ENCODE peak calls at places on chromosome 21, in ten cellular contexts. R is A673; N is stomach; O is CD8-positive, alpha-beta memory T cell; K is Karpas-422; W is body of pancreas; X is bronchial epithelial cell; I is hepatocyte; E is GM12878; B is IMR-90. F is an unnamed sample. For H3K36me3, the result is how much of the 10 kb centered on the place peaks cover.

GRCh38 chr21:14451520-14451919 is 68.6 kb upstream of the HSPA13 start:
- DNase-seq in W (no peak), E (no peak), X (no peak), N (no peak), I (no peak), R (no peak), O (no peak), B (no peak), K (no peak), F (no peak)

GRCh38 chr21:42471716-42472330 is 24.2 kb downstream of the RSPH1 start:
- DNase-seq in O (no peak), X (no peak), B (no peak), N (no peak), K (no peak), W (no peak), R (no peak), I (no peak), E (no peak), F (no peak)

GRCh38 chr21:37562920-37563640 is 196.5 kb downstream of the DYRK1A start:
- DNase-seq in R (no peak), I (no peak), W (peak), N (no peak), K (no peak), E (no peak), O (no peak), X (no peak), B (no peak), F (no peak)

GRCh38 chr21:17866590-17866989 is 47.4 kb upstream of the C21orf91 start:
- DNase-seq in N (no peak), R (no peak), B (no peak), W (no peak), E (no peak), I (no peak), X (no peak), K (no peak), O (no peak), F (no peak)

GRCh38 chr21:33380483-33380998 is 22.7 kb upstream of the IFNGR2 start:
- DNase-seq in W (peak), R (peak), E (peak), O (peak), B (peak), N (peak), X (peak), I (peak), K (peak), F (peak)

GRCh38 chr21:45257673-45258341 is 29.9 kb downstream of the POFUT2 start:
- DNase-seq in K (no peak), I (no peak), W (no peak), O (no peak), E (no peak), X (no peak), R (peak), B (no peak), N (no peak), F (no peak)

GRCh38 chr21:42746593-42747266 is 93.3 kb downstream of the PDE9A start:
- DNase-seq in E (no peak), R (no peak), I (no peak), K (no peak), B (no peak), X (no peak), W (no peak), O (peak), N (peak), F (no peak)

GRCh38 chr21:30345014-30345413 is 3.4 kb downstream of the KRTAP23-1 start:
- DNase-seq in N (no peak), W (no peak), K (no peak), R (no peak), E (no peak), X (no peak), B (no peak), I (no peak), O (no peak), F (no peak)

GRCh38 chr21:36773111-36773510 is 74.2 kb downstream of the SIM2 start:
- DNase-seq in N (peak), X (peak), B (peak), R (no peak), E (no peak), W (peak), O (no peak), K (no peak), I (peak), F (peak)

GRCh38 chr21:35751171-35751570 is 309.2 kb downstream of the SETD4 start:
- DNase-seq in K (no peak), I (no peak), E (no peak), X (no peak), O (no peak), N (no peak), B (no peak), W (no peak), R (no peak), F (no peak)

GRCh38 chr21:42361286-42361685 is 5.0 kb downstream of the TFF1 start:
- DNase-seq in K (no peak), R (no peak), O (no peak), E (no peak), B (no peak), N (no peak), I (no peak), W (no peak), X (no peak), F (no peak)

GRCh38 chr21:35779690-35780570 is 280.4 kb downstream of the SETD4 start:
- DNase-seq in O (no peak), N (no peak), X (peak), K (no peak), I (no peak), B (peak), R (no peak), W (peak), E (no peak), F (peak)

GRCh38 chr21:28069446-28069845 is 923.2 kb downstream of the LTN1 start:
- DNase-seq in B (peak), X (peak), K (no peak), R (no peak), O (no peak), I (no peak), N (no peak), W (no peak), E (no peak), F (no peak)

GRCh38 chr21:14120091-14120734 is 90.5 kb downstream of the LIPI start:
- DNase-seq in O (no peak), N (peak), K (peak), I (peak), B (peak), R (peak), E (peak), W (peak), X (peak), F (peak)

GRCh38 chr21:38306833-38307232 is 50.0 kb downstream of the KCNJ15 start:
- DNase-seq in N (no peak), I (peak), X (peak), W (no peak), E (no peak), O (no peak), K (no peak), R (no peak), B (peak), F (peak)

GRCh38 chr21:35249636-35250035 is 200.5 kb upstream of the RUNX1 start:
- DNase-seq in W (peak), K (no peak), I (no peak), E (no peak), X (peak), B (no peak), O (no peak), R (no peak), N (no peak), F (no peak)

GRCh38 chr21:36917487-36918158 is 48.8 kb downstream of the HLCS start:
- DNase-seq in R (peak), B (peak), I (peak), E (no peak), O (no peak), X (peak), N (peak), W (peak), K (no peak), F (peak)

GRCh38 chr21:41641821-41642368 is 125.0 kb downstream of the RIPK4 start:
- DNase-seq in N (no peak), R (no peak), B (peak), K (no peak), W (peak), X (peak), E (no peak), I (peak), O (no peak), F (peak)

GRCh38 chr21:21165063-21165645 is 166.9 kb downstream of the NCAM2 start:
- DNase-seq in E (no peak), R (no peak), I (no peak), W (no peak), B (peak), O (no peak), K (no peak), N (no peak), X (no peak), F (peak)

GRCh38 chr21:45270306-45270821 is 17.3 kb downstream of the POFUT2 start:
- DNase-seq in W (no peak), K (no peak), E (no peak), I (no peak), B (no peak), N (peak), R (peak), O (no peak), X (no peak), F (no peak)

GRCh38 chr21:21158376-21158918 is 160.2 kb downstream of the NCAM2 start:
- DNase-seq in O (no peak), R (no peak), X (no peak), N (no peak), E (no peak), I (no peak), B (no peak), W (no peak), K (no peak), F (no peak)

GRCh38 chr21:21101911-21102310 is 103.7 kb downstream of the NCAM2 start:
- DNase-seq in N (no peak), R (peak), O (no peak), W (no peak), K (peak), E (no peak), B (peak), I (peak), X (peak), F (peak)

GRCh38 chr21:37758997-37759396 is 157.3 kb downstream of the KCNJ6 start:
- DNase-seq in E (no peak), O (no peak), N (peak), X (peak), K (peak), I (peak), B (peak), W (peak), R (no peak), F (peak)

GRCh38 chr21:42427809-42428419 is 24.2 kb downstream of the UBASH3A start:
- DNase-seq in E (no peak), B (no peak), R (no peak), W (no peak), X (no peak), O (no peak), N (no peak), I (no peak), K (no peak), F (no peak)

GRCh38 chr21:36237441-36237840 is 80.8 kb downstream of the DOP1B start:
- DNase-seq in K (peak), O (no peak), W (no peak), B (no peak), E (no peak), X (peak), I (no peak), R (no peak), N (no peak), F (no peak)

GRCh38 chr21:38170705-38171682 is 85.8 kb upstream of the KCNJ15 start:
- DNase-seq in B (peak), E (no peak), X (peak), K (no peak), O (no peak), N (peak), W (no peak), R (no peak), I (no peak), F (no peak)

GRCh38 chr21:17646790-17647189 is 34.1 kb upstream of the BTG3 start:
- DNase-seq in X (no peak), N (no peak), K (no peak), E (no peak), I (no peak), R (no peak), B (no peak), W (no peak), O (no peak), F (no peak)

GRCh38 chr21:29233611-29234540 is 64.8 kb upstream of the BACH1 start:
- DNase-seq in O (no peak), N (no peak), E (peak), W (no peak), I (no peak), K (no peak), X (peak), B (no peak), R (no peak), F (no peak)

GRCh38 chr21:35138665-35139381 is 89.7 kb upstream of the RUNX1 start:
- DNase-seq in B (peak), K (no peak), W (no peak), X (peak), R (peak), E (no peak), N (no peak), O (peak), I (peak), F (peak)

GRCh38 chr21:26965567-26966359 is 1.1 kb downstream of the ADAMTS5 start:
- DNase-seq in O (no peak), W (peak), E (no peak), N (peak), B (peak), I (peak), R (no peak), K (no peak), X (no peak), F (peak)

GRCh38 chr21:34122047-34122446 is 48.7 kb downstream of the MRPS6 start:
- DNase-seq in E (no peak), I (no peak), B (no peak), K (peak), R (no peak), W (peak), N (peak), X (no peak), O (no peak), F (no peak)

GRCh38 chr21:45357436-45358260 is 47.3 kb upstream of the COL18A1 start:
- DNase-seq in I (peak), O (no peak), X (no peak), N (peak), K (no peak), B (no peak), W (peak), E (no peak), R (no peak), F (no peak)

GRCh38 chr21:23488245-23488644 is 2119.0 kb downstream of the MRPL39 start:
- DNase-seq in R (no peak), W (no peak), N (no peak), K (no peak), E (no peak), I (no peak), X (no peak), B (no peak), O (no peak), F (no peak)

DNA sequence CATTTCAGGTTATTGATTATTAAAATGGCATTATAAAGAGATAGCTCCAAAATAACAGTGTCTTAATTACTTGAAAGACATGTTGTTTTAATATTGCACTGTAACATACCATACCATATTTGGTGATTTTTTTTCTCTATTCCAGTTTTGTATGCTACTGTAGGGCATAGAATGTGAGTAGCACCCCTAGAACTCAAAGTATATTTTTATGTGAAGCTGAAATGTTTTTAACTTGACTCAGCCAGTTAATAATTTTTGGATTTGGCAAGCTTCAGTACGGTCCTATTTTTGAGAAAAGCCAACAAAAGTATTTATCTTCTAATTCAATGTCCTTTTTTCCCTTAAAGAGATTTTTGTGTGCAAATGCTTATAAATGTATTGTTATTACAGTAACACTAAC is 593.8 kb downstream of the USP25 start:
- DNase-seq in N (no peak), B (peak), X (no peak), O (no peak), E (no peak), K (no peak), R (no peak), W (no peak), I (no peak), F (peak)
- H3K36me3 ChIP-seq in N (under half), B (under half), X (under half), O (under half), E (under half), K (under half), R (under half), W (under half), I (under half), F (under half)

DNA sequence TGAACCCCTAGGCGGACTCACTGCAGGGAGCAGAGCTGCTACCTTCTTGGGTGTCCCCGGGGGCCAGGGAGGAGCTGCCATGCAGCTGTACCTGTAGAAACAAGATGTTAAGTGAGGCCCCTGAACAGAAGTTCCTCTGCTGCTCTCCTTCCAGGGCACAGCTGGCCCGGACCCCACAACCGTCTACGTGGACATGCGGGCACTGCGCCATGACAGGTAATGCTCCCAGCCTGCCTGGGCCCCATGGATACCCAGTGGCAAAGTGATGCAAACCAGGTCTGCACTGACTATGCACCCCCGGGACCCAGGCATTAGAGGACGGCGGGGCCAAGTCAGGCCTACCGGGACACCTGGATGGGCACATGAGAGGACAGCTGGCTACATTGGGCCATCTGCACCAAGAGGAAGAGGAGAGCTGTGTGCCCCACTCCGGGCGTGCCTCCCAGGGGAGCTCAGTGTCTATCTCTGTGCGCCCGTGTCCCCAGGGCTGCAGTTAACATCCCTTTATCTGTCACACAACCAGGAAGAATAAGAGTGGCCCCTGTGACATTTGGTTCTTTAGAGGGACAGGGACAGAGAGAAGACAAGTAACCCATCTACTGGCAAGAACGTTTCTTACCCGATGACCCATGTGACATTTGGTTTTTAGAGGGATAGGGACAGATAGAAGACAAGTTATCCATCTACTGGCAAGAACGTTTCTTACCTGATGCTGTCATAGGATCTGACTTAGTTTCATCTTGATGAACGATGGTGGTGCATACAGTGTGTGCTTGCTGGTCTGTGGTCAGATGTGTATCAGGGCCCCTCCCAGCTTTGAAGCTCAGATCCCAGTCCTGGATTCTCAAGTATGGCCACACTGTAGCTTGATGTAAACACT is 44.1 kb downstream of the S100B start:
- DNase-seq in B (no peak), N (peak), W (no peak), O (no peak), E (no peak), X (no peak), I (no peak), R (no peak), K (peak), F (no peak)
- H3K36me3 ChIP-seq in B (half or more), N (half or more), W (under half), O (under half), E (under half), X (half or more), I (under half), R (under half), K (under half), F (half or more)

GRCh38 chr21:31894441-31894840 is 21.6 kb downstream of the HUNK start:
- DNase-seq in X (no peak), W (no peak), E (no peak), N (no peak), B (no peak), K (peak), R (no peak), I (no peak), O (no peak), F (no peak)
- H3K36me3 ChIP-seq in X (under half), W (under half), E (under half), N (under half), B (under half), K (under half), R (under half), I (under half), O (under half), F (under half)

DNA sequence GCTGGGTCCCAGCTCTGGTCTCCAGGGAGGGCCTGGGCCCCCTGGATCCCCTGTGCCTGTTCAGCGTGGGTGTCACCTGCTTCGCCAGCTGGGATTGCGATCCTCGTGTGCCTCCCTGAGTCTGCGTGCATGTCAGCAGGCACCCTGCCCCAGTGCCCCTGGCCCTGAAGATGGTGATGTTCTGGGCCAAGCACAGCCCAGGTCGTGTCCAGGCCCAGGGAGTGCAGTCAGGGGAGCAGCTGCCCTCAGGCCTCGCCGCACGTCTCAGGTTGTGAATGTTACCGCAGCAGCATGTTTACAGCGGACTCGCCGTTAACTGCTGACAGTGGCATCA is 63.9 kb upstream of the DIP2A start:
- DNase-seq in W (no peak), X (no peak), O (no peak), K (no peak), R (no peak), I (no peak), E (no peak), N (no peak), B (no peak), F (no peak)
- H3K36me3 ChIP-seq in W (under half), X (under half), O (under half), K (under half), R (under half), I (under half), E (under half), N (half or more), B (under half), F (half or more)

GRCh38 chr21:39984613-39985012 is 117.4 kb downstream of the PCP4 start:
- DNase-seq in R (no peak), N (no peak), X (no peak), E (no peak), B (no peak), W (no peak), O (no peak), I (peak), K (no peak), F (no peak)
- H3K36me3 ChIP-seq in R (under half), N (under half), X (under half), E (under half), B (under half), W (under half), O (under half), I (under half), K (under half), F (under half)